ENCODE peak calls at places on chromosomes 7 and 10, in seven cellular contexts. U is tibial artery, Q is ascending aorta, Z is NCI-H82, F is hypothalamus, R is pons, X is NCI-H2081. P is an unnamed sample.

GRCh38 chr10:117511601-117512390 is 30.8 kb upstream of the EMX2 start:
- DNase-seq in U (no peak), Q (peak), Z (no peak), F (no peak), R (no peak), X (no peak), P (no peak)

GRCh38 chr7:151455690-151456089 is 15.7 kb upstream of the CRYGN start:
- DNase-seq in U (no peak), Q (no peak), Z (no peak), F (no peak), R (no peak), X (no peak), P (no peak)

GRCh38 chr10:122190553-122190952 is 80.5 kb upstream of the BTBD16 start:
- DNase-seq in U (no peak), Q (no peak), Z (no peak), F (no peak), R (no peak), X (no peak), P (no peak)

GRCh38 chr7:2199956-2200583 is 32.7 kb downstream of the MAD1L1 start:
- DNase-seq in U (peak), Q (no peak), Z (no peak), F (no peak), R (no peak), X (no peak), P (no peak)

GRCh38 chr7:100678291-100678984 is 4.9 kb downstream of the GNB2 start:
- DNase-seq in U (no peak), Q (no peak), Z (no peak), F (no peak), R (no peak), X (no peak), P (no peak)

GRCh38 chr7:100582041-100582579 is 3.8 kb downstream of the LRCH4 start:
- DNase-seq in U (no peak), Q (no peak), Z (no peak), F (no peak), R (no peak), X (no peak), P (no peak)

GRCh38 chr7:155526225-155526624 is 20.1 kb downstream of the CNPY1 start:
- DNase-seq in U (no peak), Q (no peak), Z (no peak), F (no peak), R (no peak), X (no peak), P (no peak)

GRCh38 chr10:123136806-123137642 is 1.3 kb downstream of the HMX3 start:
- DNase-seq in U (no peak), Q (no peak), Z (peak), F (no peak), R (no peak), X (no peak), P (no peak)

GRCh38 chr7:40865441-40866233 is 730.8 kb downstream of the SUGCT start:
- DNase-seq in U (no peak), Q (no peak), Z (no peak), F (no peak), R (no peak), X (no peak), P (no peak)

GRCh38 chr7:1425292-1426136 is 33.8 kb downstream of the MICALL2 start:
- DNase-seq in U (no peak), Q (no peak), Z (peak), F (no peak), R (no peak), X (no peak), P (no peak)

GRCh38 chr10:105258674-105259065 is 617.6 kb downstream of the SORCS3 start:
- DNase-seq in U (no peak), Q (no peak), Z (no peak), F (no peak), R (no peak), X (no peak), P (no peak)

P was measured in cerebellar nuclear complex.